ENCODE peak calls at places on chromosomes 1 and 21, in nine cellular contexts. E is BE2C, L is dorsolateral prefrontal cortex, Q is GM10248, X is IMR-90, N is left ventricle myocardium inferior, I is AG09319, D is AG10803, G is pancreas. B is an unnamed sample.

GRCh38 chr1:42211224-42211623 is 46.7 kb upstream of the GUCA2A start:
- DNase-seq in E (no peak), L (no peak), Q (no peak), X (peak; percentile 69), N (no peak), I (no peak), D (peak; percentile 41), G (no peak), B (no peak)

GRCh38 chr1:20571427-20571826 is 17.5 kb upstream of the CDA start:
- DNase-seq in E (no peak), L (no peak), Q (no peak), X (no peak), N (no peak), I (no peak), D (no peak), G (no peak), B (no peak)

GRCh38 chr1:11957891-11958290 is 22.4 kb upstream of the MFN2 start:
- DNase-seq in E (no peak), L (no peak), Q (no peak), X (no peak), N (no peak), I (no peak), D (no peak), G (no peak), B (no peak)

GRCh38 chr1:23122796-23123195 is 45.9 kb downstream of the LUZP1 start:
- DNase-seq in E (no peak), L (no peak), Q (no peak), X (no peak), N (no peak), I (no peak), D (no peak), G (no peak), B (no peak)

GRCh38 chr1:203175237-203176181 is at the start of gene MYBPH:
- DNase-seq in E (no peak), L (no peak), Q (no peak), X (no peak), N (peak; percentile 54), I (no peak), D (no peak), G (peak; percentile 24), B (no peak)

GRCh38 chr1:69919922-69920273 is 285.5 kb downstream of the LRRC40 start:
- DNase-seq in E (no peak), L (no peak), Q (no peak), X (no peak), N (no peak), I (no peak), D (no peak), G (no peak), B (no peak)

GRCh38 chr21:39451332-39452206 is at the start of gene SH3BGR:
- DNase-seq in E (peak; percentile 35), L (no peak), Q (no peak), X (no peak), N (peak; percentile 73), I (no peak), D (peak; percentile 33), G (peak; percentile 81), B (no peak)

GRCh38 chr1:215083408-215083961 is 948 bp downstream of the KCNK2 start:
- DNase-seq in E (peak; percentile 4), L (no peak), Q (no peak), X (peak; percentile 63), N (no peak), I (no peak), D (peak; percentile 71), G (no peak), B (no peak)

GRCh38 chr1:211633523-211633843 is 41.9 kb downstream of the NEK2 start:
- DNase-seq in E (no peak), L (no peak), Q (no peak), X (no peak), N (no peak), I (no peak), D (no peak), G (no peak), B (no peak)

GRCh38 chr1:93489756-93490155 is 41.8 kb downstream of the FNBP1L start:
- DNase-seq in E (no peak), L (no peak), Q (no peak), X (peak; percentile 7), N (no peak), I (no peak), D (peak; percentile 55), G (no peak), B (no peak)

GRCh38 chr1:26218906-26219494 is 15.0 kb upstream of the CEP85 start:
- DNase-seq in E (no peak), L (no peak), Q (no peak), X (no peak), N (peak; percentile 26), I (no peak), D (no peak), G (peak; percentile 27), B (no peak)

GRCh38 chr1:209929751-209930150 is 8.3 kb upstream of the SYT14 start:
- DNase-seq in E (no peak), L (no peak), Q (no peak), X (no peak), N (no peak), I (peak; percentile 35), D (peak; percentile 67), G (no peak), B (no peak)

GRCh38 chr1:93840956-93841482 is 38.0 kb downstream of the DNTTIP2 start:
- DNase-seq in E (no peak), L (no peak), Q (no peak), X (no peak), N (no peak), I (no peak), D (no peak), G (no peak), B (no peak)

GRCh38 chr1:55234016-55234415 is 18.9 kb upstream of the USP24 start:
- DNase-seq in E (no peak), L (no peak), Q (no peak), X (peak; percentile 35), N (no peak), I (no peak), D (peak; percentile 85), G (no peak), B (no peak)

GRCh38 chr1:212689758-212690540 is 9.7 kb downstream of the BATF3 start:
- DNase-seq in E (no peak), L (no peak), Q (no peak), X (no peak), N (no peak), I (no peak), D (no peak), G (no peak), B (no peak)

GRCh38 chr1:172382406-172382805 is 38.1 kb upstream of the C1orf105 start:
- DNase-seq in E (no peak), L (no peak), Q (no peak), X (no peak), N (no peak), I (no peak), D (no peak), G (no peak), B (no peak)

GRCh38 chr1:81654147-81654546 is 146.6 kb upstream of the ADGRL2 start:
- DNase-seq in E (no peak), L (no peak), Q (no peak), X (no peak), N (no peak), I (no peak), D (no peak), G (no peak), B (no peak)

GRCh38 chr1:1594602-1594981 is 5.3 kb downstream of the FNDC10 start:
- DNase-seq in E (peak; percentile 52), L (no peak), Q (no peak), X (no peak), N (no peak), I (no peak), D (no peak), G (no peak), B (no peak)

GRCh38 chr1:79224537-79224936 is 218.0 kb upstream of the ADGRL4 start:
- DNase-seq in E (no peak), L (no peak), Q (no peak), X (no peak), N (no peak), I (no peak), D (no peak), G (no peak), B (no peak)
- TF ChIP-seq CTCF in E (no peak), L (no peak), Q (no peak), X (no peak), N (no peak), I (no peak), D (no peak), G (no peak), B (no peak)

DNA sequence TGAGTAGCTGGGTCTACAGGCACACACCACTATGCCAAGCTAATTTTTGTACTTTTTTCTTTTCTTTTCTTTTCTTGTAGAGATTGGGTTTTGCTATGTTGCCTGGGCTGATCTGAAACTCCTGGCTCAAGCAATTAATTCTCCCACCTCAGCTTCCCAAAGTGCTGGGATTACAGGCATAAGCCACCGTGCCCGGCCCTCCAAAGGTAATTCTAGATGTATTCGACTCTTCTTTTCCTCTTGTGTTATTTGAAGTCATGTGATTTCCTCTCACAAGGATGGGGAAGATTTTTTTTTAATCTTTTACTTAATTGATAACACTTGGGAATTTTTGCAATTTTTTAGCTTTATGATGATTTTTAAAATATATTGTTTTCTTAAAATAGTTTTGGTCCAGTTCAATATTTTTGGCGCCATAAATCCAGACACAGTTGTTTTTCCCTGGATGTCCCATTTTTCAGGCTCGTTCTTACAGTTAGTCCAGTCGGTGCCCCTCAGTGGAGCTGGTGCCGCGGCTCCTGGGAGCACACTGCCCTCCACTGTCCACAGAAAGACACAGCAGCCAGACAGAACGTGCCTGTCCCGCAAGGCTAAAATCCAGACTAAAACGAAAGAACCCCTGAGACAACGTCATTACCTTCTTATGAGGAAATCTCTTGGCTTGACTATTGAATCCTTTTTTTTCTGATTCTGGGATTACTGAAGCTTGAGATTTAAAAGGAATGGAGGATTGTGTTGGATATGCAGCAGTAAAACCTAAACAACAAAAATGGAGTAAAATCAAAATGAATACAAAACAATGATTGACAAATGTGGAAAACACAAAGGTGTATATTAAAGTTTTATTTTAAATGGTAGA is 22.4 kb downstream of the STPG1 start:
- DNase-seq in E (peak; percentile 65), L (peak; percentile 79), Q (peak; percentile 75), X (peak; percentile 86), N (peak; percentile 78), I (peak; percentile 75), D (peak; percentile 86), G (peak; percentile 59), B (no peak)
- TF ChIP-seq CTCF in E (peak; percentile 84), L (peak; percentile 90), Q (peak; percentile 96), X (peak; percentile 98), N (peak; percentile 99), I (peak; percentile 99), D (peak; percentile 99), G (peak; percentile 78), B (peak; percentile 99)

GRCh38 chr1:24253569-24253968 is 65.6 kb upstream of the GRHL3 start:
- DNase-seq in E (no peak), L (no peak), Q (no peak), X (no peak), N (no peak), I (no peak), D (no peak), G (no peak), B (no peak)
- TF ChIP-seq CTCF in E (no peak), L (no peak), Q (peak; percentile 28), X (no peak), N (no peak), I (no peak), D (no peak), G (no peak), B (peak; percentile 14)

DNA sequence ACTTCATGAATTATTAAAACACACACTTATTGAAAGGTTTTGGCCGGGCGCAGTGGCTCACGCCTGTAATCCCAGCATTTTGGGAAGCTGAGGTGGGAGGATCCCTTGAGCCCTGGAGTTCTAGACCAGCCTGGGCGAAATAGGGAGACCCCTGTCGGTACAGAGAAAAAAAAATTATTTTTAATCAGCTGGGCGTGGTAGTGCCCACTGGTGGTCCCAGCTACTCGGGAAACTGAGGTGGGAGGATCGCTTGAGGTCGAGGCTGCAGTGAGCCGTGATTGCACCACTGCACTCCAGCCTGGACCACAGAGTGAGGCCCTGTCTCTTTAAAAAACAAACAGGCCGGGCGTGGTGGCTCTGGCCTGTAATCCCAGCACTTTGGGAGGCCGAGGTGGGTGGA is 1.7 kb downstream of the GABPB2 start:
- DNase-seq in E (no peak), L (no peak), Q (no peak), X (no peak), N (no peak), I (no peak), D (no peak), G (no peak), B (no peak)
- TF ChIP-seq CTCF in E (no peak), L (no peak), Q (no peak), X (no peak), N (no peak), I (no peak), D (no peak), G (no peak), B (no peak)

B was measured in keratinocyte.